ENCODE peak calls at places on chromosomes 5 and 9, in eight cellular contexts. C is AG09309; Z is NCI-H1092 treated with DMSO at 0.1 percent for 48 hours; W is pancreas; J is CD4-positive, alpha-beta T cell; N is stimulated activated naive CD8-positive, alpha-beta T cell treated with anti-CD3 and anti-CD28 coated beads, Interleukin-15, amount 100 ng/mL, for 72 hours; L is effector memory CD4-positive, alpha-beta T cell; I is activated CD4-positive, CD25-positive, alpha-beta regulatory T cell treated with anti-CD3 and anti-CD28 coated beads, Interleukin-2, amount 50 U/mL, for 72 hours. G is an unnamed sample.

GRCh38 chr5:174300118-174300940 is 254.8 kb downstream of the NSG2 start:
- DNase-seq in C (no peak), N (no peak), J (no peak), L (no peak), W (no peak), I (no peak), Z (no peak), G (no peak)

GRCh38 chr5:167987490-167988270 is 303.8 kb upstream of the WWC1 start:
- DNase-seq in J (no peak), I (no peak), N (no peak), Z (no peak), W (no peak), L (no peak), C (no peak), G (no peak)

GRCh38 chr9:87280421-87280820 is 217.2 kb upstream of the DAPK1 start:
- DNase-seq in J (no peak), C (peak), I (no peak), N (no peak), W (no peak), Z (no peak), L (no peak), G (no peak)

GRCh38 chr9:33042528-33042927 is 17.5 kb downstream of the DNAJA1 start:
- DNase-seq in J (no peak), C (no peak), L (no peak), Z (no peak), W (no peak), I (no peak), N (no peak), G (no peak)

GRCh38 chr9:11549311-11549794 is 936.6 kb upstream of the PTPRD start:
- DNase-seq in Z (no peak), J (no peak), L (no peak), I (no peak), N (no peak), W (no peak), C (no peak), G (no peak)

GRCh38 chr5:180689071-180689694 is 39.8 kb upstream of the FLT4 start:
- DNase-seq in J (peak), Z (no peak), I (no peak), C (no peak), L (peak), N (peak), W (no peak), G (no peak)

GRCh38 chr5:36945687-36946086 is 69.1 kb downstream of the NIPBL start:
- DNase-seq in J (no peak), L (no peak), Z (no peak), I (no peak), C (no peak), N (no peak), W (no peak), G (no peak)

GRCh38 chr9:127241354-127241753 is 23.2 kb upstream of the GARNL3 start:
- DNase-seq in L (no peak), J (no peak), N (no peak), C (no peak), Z (no peak), W (no peak), I (no peak), G (no peak)

GRCh38 chr9:16806674-16807073 is 63.8 kb downstream of the BNC2 start:
- DNase-seq in Z (no peak), L (no peak), N (no peak), W (no peak), C (no peak), J (no peak), I (no peak), G (no peak)

GRCh38 chr9:29822458-29822857 is 2249.2 kb upstream of the C9orf72 start:
- DNase-seq in Z (no peak), J (no peak), I (no peak), N (no peak), W (no peak), C (no peak), L (no peak), G (no peak)

GRCh38 chr5:67015577-67016290 is 180.9 kb downstream of the CD180 start:
- DNase-seq in W (no peak), N (no peak), L (no peak), Z (peak), J (no peak), C (no peak), I (no peak), G (no peak)

GRCh38 chr5:91486638-91487037 is 103.5 kb upstream of the ARRDC3 start:
- DNase-seq in C (peak), L (no peak), J (no peak), W (no peak), N (no peak), I (no peak), Z (no peak), G (no peak)

GRCh38 chr5:73909474-73909873 is 283.5 kb downstream of the ARHGEF28 start:
- DNase-seq in Z (no peak), W (no peak), I (no peak), J (no peak), C (no peak), N (no peak), L (no peak), G (no peak)

GRCh38 chr5:39178171-39178570 is 41.2 kb downstream of the FYB1 start:
- DNase-seq in W (no peak), C (peak), N (no peak), J (no peak), Z (no peak), I (no peak), L (no peak), G (no peak)

GRCh38 chr5:150446583-150446982 is 3.0 kb downstream of the RPS14 start:
- DNase-seq in C (no peak), N (no peak), J (no peak), I (no peak), L (no peak), Z (no peak), W (no peak), G (no peak)

GRCh38 chr9:85729882-85730281 is 11.9 kb downstream of the AGTPBP1 start:
- DNase-seq in I (no peak), C (no peak), J (no peak), N (no peak), L (no peak), Z (no peak), W (no peak), G (no peak)

GRCh38 chr5:80083115-80083890 is 48.2 kb downstream of the THBS4 start:
- DNase-seq in N (peak), L (no peak), I (peak), Z (peak), W (no peak), J (no peak), C (peak), G (peak)

GRCh38 chr5:155480731-155481131 is 467.2 kb downstream of the KIF4B start:
- DNase-seq in J (no peak), C (no peak), Z (no peak), L (no peak), W (no peak), N (no peak), I (no peak), G (no peak)

GRCh38 chr5:138697720-138698360 is 55.4 kb upstream of the CTNNA1 start:
- DNase-seq in W (no peak), N (no peak), L (no peak), I (no peak), J (no peak), C (no peak), Z (no peak), G (no peak)

GRCh38 chr9:84339951-84340350 is 607 bp downstream of the SLC28A3 start:
- DNase-seq in J (no peak), Z (no peak), C (no peak), N (no peak), W (no peak), L (no peak), I (no peak), G (no peak)

GRCh38 chr5:142248853-142249462 is 75.9 kb downstream of the SPRY4 start:
- DNase-seq in Z (no peak), I (no peak), N (no peak), W (no peak), L (no peak), C (peak), J (no peak), G (no peak)

GRCh38 chr5:68272289-68272688 is 56.7 kb downstream of the PIK3R1 start:
- DNase-seq in J (no peak), L (no peak), Z (no peak), I (no peak), N (no peak), C (no peak), W (no peak), G (no peak)

GRCh38 chr5:171092194-171092593 is 216.9 kb upstream of the TLX3 start:
- DNase-seq in W (no peak), Z (no peak), C (no peak), N (no peak), I (no peak), L (no peak), J (no peak), G (no peak)

GRCh38 chr9:131366745-131367401 is 27.0 kb upstream of the PRRC2B start:
- DNase-seq in I (no peak), C (peak), J (no peak), W (no peak), L (no peak), N (no peak), Z (no peak), G (peak)

GRCh38 chr5:173714551-173715428 is 98.3 kb upstream of the BOD1 start:
- DNase-seq in Z (no peak), N (no peak), J (no peak), W (no peak), I (no peak), C (peak), L (no peak), G (no peak)